ENCODE peak calls at places on chromosomes 2 and 18, in nine cellular contexts. One of them, this sample, is unnamed.

GRCh38 chr2:11072550-11072949 is 82.7 kb upstream of the SLC66A3 start:
- DNase-seq in cardiac muscle cell: no peak
- DNase-seq in naive thymus-derived CD4-positive, alpha-beta T cell: no peak
- DNase-seq in CD4-positive, CD25-positive, alpha-beta regulatory T cell: no peak
- DNase-seq in transverse colon: no peak
- DNase-seq in body of pancreas: no peak
- DNase-seq in CD8-positive, alpha-beta T cell: no peak
- DNase-seq in IMR-90: no peak
- DNase-seq in left ventricle myocardium inferior: no peak
- DNase-seq in this sample: no peak

GRCh38 chr2:85243101-85244072 is 84.4 kb downstream of the TGOLN2 start:
- DNase-seq in CD8-positive, alpha-beta T cell: no peak
- DNase-seq in cardiac muscle cell: peak
- DNase-seq in transverse colon: peak
- DNase-seq in body of pancreas: peak
- DNase-seq in left ventricle myocardium inferior: peak
- DNase-seq in CD4-positive, CD25-positive, alpha-beta regulatory T cell: no peak
- DNase-seq in IMR-90: no peak
- DNase-seq in naive thymus-derived CD4-positive, alpha-beta T cell: no peak
- DNase-seq in this sample: no peak

GRCh38 chr18:47036298-47036874 is 965 bp upstream of the ELOA2 start:
- DNase-seq in cardiac muscle cell: peak
- DNase-seq in transverse colon: no peak
- DNase-seq in CD4-positive, CD25-positive, alpha-beta regulatory T cell: no peak
- DNase-seq in body of pancreas: peak
- DNase-seq in left ventricle myocardium inferior: no peak
- DNase-seq in CD8-positive, alpha-beta T cell: no peak
- DNase-seq in naive thymus-derived CD4-positive, alpha-beta T cell: no peak
- DNase-seq in IMR-90: peak
- DNase-seq in this sample: no peak

GRCh38 chr2:104857262-104858221 is 3.6 kb downstream of the POU3F3 start:
- DNase-seq in CD4-positive, CD25-positive, alpha-beta regulatory T cell: no peak
- DNase-seq in naive thymus-derived CD4-positive, alpha-beta T cell: no peak
- DNase-seq in IMR-90: no peak
- DNase-seq in body of pancreas: no peak
- DNase-seq in left ventricle myocardium inferior: no peak
- DNase-seq in transverse colon: no peak
- DNase-seq in CD8-positive, alpha-beta T cell: no peak
- DNase-seq in cardiac muscle cell: no peak
- DNase-seq in this sample: no peak

GRCh38 chr2:198499539-198499938 is 695.1 kb downstream of the PLCL1 start:
- DNase-seq in transverse colon: no peak
- DNase-seq in CD8-positive, alpha-beta T cell: no peak
- DNase-seq in cardiac muscle cell: peak
- DNase-seq in CD4-positive, CD25-positive, alpha-beta regulatory T cell: no peak
- DNase-seq in naive thymus-derived CD4-positive, alpha-beta T cell: no peak
- DNase-seq in IMR-90: peak
- DNase-seq in body of pancreas: peak
- DNase-seq in left ventricle myocardium inferior: peak
- DNase-seq in this sample: no peak

GRCh38 chr2:145592362-145592761 is 1072.4 kb upstream of the ZEB2 start:
- DNase-seq in CD4-positive, CD25-positive, alpha-beta regulatory T cell: no peak
- DNase-seq in CD8-positive, alpha-beta T cell: no peak
- DNase-seq in left ventricle myocardium inferior: no peak
- DNase-seq in IMR-90: peak
- DNase-seq in body of pancreas: no peak
- DNase-seq in cardiac muscle cell: peak
- DNase-seq in transverse colon: no peak
- DNase-seq in naive thymus-derived CD4-positive, alpha-beta T cell: no peak
- DNase-seq in this sample: no peak

GRCh38 chr2:18800240-18800971 is 211.0 kb upstream of the NT5C1B start:
- DNase-seq in cardiac muscle cell: no peak
- DNase-seq in IMR-90: no peak
- DNase-seq in CD8-positive, alpha-beta T cell: no peak
- DNase-seq in transverse colon: no peak
- DNase-seq in naive thymus-derived CD4-positive, alpha-beta T cell: no peak
- DNase-seq in left ventricle myocardium inferior: no peak
- DNase-seq in CD4-positive, CD25-positive, alpha-beta regulatory T cell: no peak
- DNase-seq in body of pancreas: peak
- DNase-seq in this sample: no peak

GRCh38 chr2:125886153-125886552 is 769.8 kb upstream of the GYPC start:
- DNase-seq in CD8-positive, alpha-beta T cell: no peak
- DNase-seq in cardiac muscle cell: no peak
- DNase-seq in IMR-90: no peak
- DNase-seq in naive thymus-derived CD4-positive, alpha-beta T cell: no peak
- DNase-seq in left ventricle myocardium inferior: no peak
- DNase-seq in body of pancreas: no peak
- DNase-seq in transverse colon: no peak
- DNase-seq in CD4-positive, CD25-positive, alpha-beta regulatory T cell: no peak
- DNase-seq in this sample: no peak

GRCh38 chr2:190943706-190944105 is 63.1 kb downstream of the GLS start:
- DNase-seq in CD8-positive, alpha-beta T cell: no peak
- DNase-seq in IMR-90: no peak
- DNase-seq in body of pancreas: no peak
- DNase-seq in CD4-positive, CD25-positive, alpha-beta regulatory T cell: no peak
- DNase-seq in transverse colon: no peak
- DNase-seq in cardiac muscle cell: no peak
- DNase-seq in left ventricle myocardium inferior: no peak
- DNase-seq in naive thymus-derived CD4-positive, alpha-beta T cell: no peak
- DNase-seq in this sample: no peak

GRCh38 chr2:190947139-190947538 is 66.5 kb downstream of the GLS start:
- DNase-seq in CD8-positive, alpha-beta T cell: no peak
- DNase-seq in naive thymus-derived CD4-positive, alpha-beta T cell: peak
- DNase-seq in left ventricle myocardium inferior: no peak
- DNase-seq in cardiac muscle cell: peak
- DNase-seq in body of pancreas: no peak
- DNase-seq in transverse colon: no peak
- DNase-seq in CD4-positive, CD25-positive, alpha-beta regulatory T cell: no peak
- DNase-seq in IMR-90: peak
- DNase-seq in this sample: no peak

GRCh38 chr2:190948671-190949070 is 65.3 kb downstream of the STAT1 start:
- DNase-seq in cardiac muscle cell: peak
- DNase-seq in naive thymus-derived CD4-positive, alpha-beta T cell: no peak
- DNase-seq in CD4-positive, CD25-positive, alpha-beta regulatory T cell: no peak
- DNase-seq in IMR-90: peak
- DNase-seq in body of pancreas: peak
- DNase-seq in left ventricle myocardium inferior: no peak
- DNase-seq in CD8-positive, alpha-beta T cell: no peak
- DNase-seq in transverse colon: no peak
- DNase-seq in this sample: no peak

GRCh38 chr2:190950566-190950991 is 63.4 kb downstream of the STAT1 start:
- DNase-seq in CD8-positive, alpha-beta T cell: no peak
- DNase-seq in body of pancreas: no peak
- DNase-seq in naive thymus-derived CD4-positive, alpha-beta T cell: no peak
- DNase-seq in transverse colon: no peak
- DNase-seq in IMR-90: no peak
- DNase-seq in cardiac muscle cell: no peak
- DNase-seq in CD4-positive, CD25-positive, alpha-beta regulatory T cell: no peak
- DNase-seq in left ventricle myocardium inferior: no peak
- DNase-seq in this sample: no peak

GRCh38 chr2:190947711-190948251 is 66.2 kb downstream of the STAT1 start:
- DNase-seq in CD8-positive, alpha-beta T cell: no peak
- DNase-seq in naive thymus-derived CD4-positive, alpha-beta T cell: peak
- DNase-seq in transverse colon: no peak
- DNase-seq in body of pancreas: no peak
- DNase-seq in left ventricle myocardium inferior: no peak
- DNase-seq in IMR-90: peak
- DNase-seq in CD4-positive, CD25-positive, alpha-beta regulatory T cell: no peak
- DNase-seq in cardiac muscle cell: peak
- DNase-seq in this sample: no peak
- H3K27ac ChIP-seq in CD8-positive, alpha-beta T cell: peak
- H3K27ac ChIP-seq in naive thymus-derived CD4-positive, alpha-beta T cell: peak
- H3K27ac ChIP-seq in transverse colon: peak
- H3K27ac ChIP-seq in body of pancreas: peak
- H3K27ac ChIP-seq in left ventricle myocardium inferior: peak
- H3K27ac ChIP-seq in IMR-90: no peak
- H3K27ac ChIP-seq in CD4-positive, CD25-positive, alpha-beta regulatory T cell: peak
- H3K27ac ChIP-seq in cardiac muscle cell: peak
- H3K27ac ChIP-seq in this sample: peak

GRCh38 chr18:32734442-32734841 is 38.4 kb downstream of the KLHL14 start:
- DNase-seq in CD8-positive, alpha-beta T cell: no peak
- DNase-seq in naive thymus-derived CD4-positive, alpha-beta T cell: no peak
- DNase-seq in IMR-90: no peak
- DNase-seq in transverse colon: no peak
- DNase-seq in body of pancreas: no peak
- DNase-seq in cardiac muscle cell: no peak
- DNase-seq in left ventricle myocardium inferior: no peak
- DNase-seq in CD4-positive, CD25-positive, alpha-beta regulatory T cell: no peak
- DNase-seq in this sample: no peak

GRCh38 chr18:32732165-32732564 is 40.7 kb downstream of the KLHL14 start:
- DNase-seq in body of pancreas: no peak
- DNase-seq in cardiac muscle cell: no peak
- DNase-seq in CD8-positive, alpha-beta T cell: no peak
- DNase-seq in transverse colon: no peak
- DNase-seq in CD4-positive, CD25-positive, alpha-beta regulatory T cell: no peak
- DNase-seq in left ventricle myocardium inferior: no peak
- DNase-seq in IMR-90: no peak
- DNase-seq in naive thymus-derived CD4-positive, alpha-beta T cell: no peak
- DNase-seq in this sample: no peak

GRCh38 chr18:32735781-32736180 is 37.0 kb downstream of the KLHL14 start:
- DNase-seq in naive thymus-derived CD4-positive, alpha-beta T cell: no peak
- DNase-seq in left ventricle myocardium inferior: no peak
- DNase-seq in cardiac muscle cell: peak
- DNase-seq in body of pancreas: no peak
- DNase-seq in IMR-90: peak
- DNase-seq in CD4-positive, CD25-positive, alpha-beta regulatory T cell: no peak
- DNase-seq in transverse colon: no peak
- DNase-seq in CD8-positive, alpha-beta T cell: no peak
- DNase-seq in this sample: no peak

GRCh38 chr18:32730068-32730467 is 42.8 kb downstream of the KLHL14 start:
- DNase-seq in transverse colon: no peak
- DNase-seq in cardiac muscle cell: no peak
- DNase-seq in naive thymus-derived CD4-positive, alpha-beta T cell: no peak
- DNase-seq in CD4-positive, CD25-positive, alpha-beta regulatory T cell: no peak
- DNase-seq in body of pancreas: no peak
- DNase-seq in IMR-90: no peak
- DNase-seq in left ventricle myocardium inferior: no peak
- DNase-seq in CD8-positive, alpha-beta T cell: no peak
- DNase-seq in this sample: no peak

DNA sequence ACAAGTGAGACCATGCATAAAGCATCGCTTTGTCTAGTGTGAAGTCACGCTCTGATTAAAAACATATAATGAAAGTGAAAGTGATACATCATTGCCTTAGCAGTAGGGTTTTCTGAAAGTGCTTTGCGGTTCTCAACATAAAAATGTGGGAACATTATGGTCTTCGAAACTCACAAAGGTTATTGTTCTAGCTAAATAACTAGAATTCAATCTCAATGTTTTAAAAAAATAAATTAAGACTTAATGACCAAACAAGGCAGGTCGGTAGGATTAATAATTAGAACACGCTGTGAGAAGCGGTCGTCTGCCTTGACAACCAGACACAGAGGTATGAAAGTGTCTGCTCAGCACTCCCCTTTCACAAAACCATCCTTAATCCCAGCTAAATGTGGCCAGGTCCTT is 42.2 kb downstream of the KLHL14 start:
- DNase-seq in IMR-90: no peak
- DNase-seq in CD8-positive, alpha-beta T cell: no peak
- DNase-seq in CD4-positive, CD25-positive, alpha-beta regulatory T cell: no peak
- DNase-seq in transverse colon: no peak
- DNase-seq in left ventricle myocardium inferior: no peak
- DNase-seq in cardiac muscle cell: peak
- DNase-seq in naive thymus-derived CD4-positive, alpha-beta T cell: no peak
- DNase-seq in body of pancreas: no peak
- DNase-seq in this sample: no peak
- H3K4me3 ChIP-seq in IMR-90: no peak
- H3K4me3 ChIP-seq in CD8-positive, alpha-beta T cell: peak
- H3K4me3 ChIP-seq in CD4-positive, CD25-positive, alpha-beta regulatory T cell: peak
- H3K4me3 ChIP-seq in transverse colon: peak
- H3K4me3 ChIP-seq in left ventricle myocardium inferior: peak
- H3K4me3 ChIP-seq in cardiac muscle cell: no peak
- H3K4me3 ChIP-seq in naive thymus-derived CD4-positive, alpha-beta T cell: peak
- H3K4me3 ChIP-seq in body of pancreas: peak
- H3K4me3 ChIP-seq in this sample: peak

DNA sequence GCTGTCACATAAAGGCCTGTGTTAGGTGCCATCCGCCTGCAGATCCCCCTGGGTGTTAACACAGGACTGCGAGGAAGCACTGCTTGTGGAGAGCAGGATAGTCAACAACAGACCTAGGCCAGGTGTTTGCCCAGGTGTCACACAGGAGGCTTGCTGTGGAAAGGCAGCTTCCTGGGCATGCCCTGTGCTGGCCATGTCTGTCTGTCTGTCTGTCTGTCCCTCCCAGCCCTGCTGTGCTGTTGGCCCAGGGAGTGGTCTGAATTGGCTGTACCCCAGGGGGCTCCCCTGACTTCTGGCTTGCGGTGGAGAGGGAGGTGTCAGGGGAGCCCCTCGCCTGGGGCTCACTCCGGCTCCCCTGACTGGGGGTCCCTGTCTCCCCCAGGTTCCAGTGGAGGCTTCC is 53.2 kb downstream of the SH3BP4 start:
- DNase-seq in cardiac muscle cell: no peak
- DNase-seq in transverse colon: no peak
- DNase-seq in CD4-positive, CD25-positive, alpha-beta regulatory T cell: no peak
- DNase-seq in naive thymus-derived CD4-positive, alpha-beta T cell: no peak
- DNase-seq in left ventricle myocardium inferior: no peak
- DNase-seq in body of pancreas: peak
- DNase-seq in CD8-positive, alpha-beta T cell: no peak
- DNase-seq in IMR-90: no peak
- DNase-seq in this sample: no peak
- H3K27ac ChIP-seq in cardiac muscle cell: peak
- H3K27ac ChIP-seq in transverse colon: no peak
- H3K27ac ChIP-seq in CD4-positive, CD25-positive, alpha-beta regulatory T cell: no peak
- H3K27ac ChIP-seq in naive thymus-derived CD4-positive, alpha-beta T cell: no peak
- H3K27ac ChIP-seq in left ventricle myocardium inferior: no peak
- H3K27ac ChIP-seq in body of pancreas: peak
- H3K27ac ChIP-seq in CD8-positive, alpha-beta T cell: no peak
- H3K27ac ChIP-seq in IMR-90: peak
- H3K27ac ChIP-seq in this sample: no peak

GRCh38 chr18:31204833-31205232 is 42.2 kb upstream of the DSC1 start:
- DNase-seq in body of pancreas: no peak
- DNase-seq in naive thymus-derived CD4-positive, alpha-beta T cell: no peak
- DNase-seq in IMR-90: no peak
- DNase-seq in cardiac muscle cell: no peak
- DNase-seq in CD8-positive, alpha-beta T cell: no peak
- DNase-seq in CD4-positive, CD25-positive, alpha-beta regulatory T cell: no peak
- DNase-seq in transverse colon: peak
- DNase-seq in left ventricle myocardium inferior: no peak
- DNase-seq in this sample: no peak

GRCh38 chr18:31204169-31204568 is 41.5 kb upstream of the DSC1 start:
- DNase-seq in IMR-90: no peak
- DNase-seq in left ventricle myocardium inferior: no peak
- DNase-seq in body of pancreas: no peak
- DNase-seq in transverse colon: no peak
- DNase-seq in CD8-positive, alpha-beta T cell: no peak
- DNase-seq in naive thymus-derived CD4-positive, alpha-beta T cell: no peak
- DNase-seq in CD4-positive, CD25-positive, alpha-beta regulatory T cell: no peak
- DNase-seq in cardiac muscle cell: no peak
- DNase-seq in this sample: no peak

GRCh38 chr18:31205273-31205672 is 42.6 kb upstream of the DSC1 start:
- DNase-seq in transverse colon: no peak
- DNase-seq in left ventricle myocardium inferior: no peak
- DNase-seq in naive thymus-derived CD4-positive, alpha-beta T cell: no peak
- DNase-seq in CD8-positive, alpha-beta T cell: no peak
- DNase-seq in cardiac muscle cell: no peak
- DNase-seq in body of pancreas: no peak
- DNase-seq in CD4-positive, CD25-positive, alpha-beta regulatory T cell: no peak
- DNase-seq in IMR-90: no peak
- DNase-seq in this sample: no peak

GRCh38 chr18:31206787-31207381 is 44.2 kb upstream of the DSC1 start:
- DNase-seq in left ventricle myocardium inferior: peak
- DNase-seq in IMR-90: peak
- DNase-seq in transverse colon: peak
- DNase-seq in CD8-positive, alpha-beta T cell: no peak
- DNase-seq in CD4-positive, CD25-positive, alpha-beta regulatory T cell: no peak
- DNase-seq in naive thymus-derived CD4-positive, alpha-beta T cell: no peak
- DNase-seq in body of pancreas: peak
- DNase-seq in cardiac muscle cell: no peak
- DNase-seq in this sample: no peak

DNA sequence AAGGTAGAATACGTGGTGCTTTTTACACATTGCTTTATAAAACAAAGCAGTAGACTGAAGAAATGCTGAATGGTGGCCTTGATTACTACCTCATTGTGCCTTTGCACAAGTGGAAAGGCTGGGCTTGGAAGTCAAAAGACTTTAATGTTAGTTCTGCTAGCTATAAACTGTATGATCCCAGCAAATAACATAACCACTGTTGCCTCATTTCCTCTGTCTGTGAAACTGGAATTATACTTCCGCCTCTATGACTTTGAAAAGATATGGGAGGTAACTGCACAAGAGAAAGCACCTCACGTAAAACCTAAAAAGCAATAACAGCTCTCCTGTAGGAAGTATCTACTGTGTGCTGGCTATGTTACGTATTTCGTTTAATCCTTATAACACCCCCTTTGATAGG is 43.4 kb upstream of the DSC1 start:
- DNase-seq in cardiac muscle cell: no peak
- DNase-seq in CD8-positive, alpha-beta T cell: no peak
- DNase-seq in body of pancreas: no peak
- DNase-seq in CD4-positive, CD25-positive, alpha-beta regulatory T cell: no peak
- DNase-seq in naive thymus-derived CD4-positive, alpha-beta T cell: no peak
- DNase-seq in IMR-90: no peak
- DNase-seq in left ventricle myocardium inferior: no peak
- DNase-seq in transverse colon: no peak
- DNase-seq in this sample: no peak
- H3K4me3 ChIP-seq in cardiac muscle cell: no peak
- H3K4me3 ChIP-seq in CD8-positive, alpha-beta T cell: no peak
- H3K4me3 ChIP-seq in body of pancreas: no peak
- H3K4me3 ChIP-seq in CD4-positive, CD25-positive, alpha-beta regulatory T cell: no peak
- H3K4me3 ChIP-seq in naive thymus-derived CD4-positive, alpha-beta T cell: no peak
- H3K4me3 ChIP-seq in IMR-90: no peak
- H3K4me3 ChIP-seq in left ventricle myocardium inferior: peak
- H3K4me3 ChIP-seq in transverse colon: peak
- H3K4me3 ChIP-seq in this sample: no peak

This sample was measured in effector memory CD4-positive, alpha-beta T cell.